ENCODE peak calls at places on chromosome X, in six cellular contexts. H is activated CD8-positive, alpha-beta memory T cell treated with anti-CD3 and anti-CD28 coated beads for 24 hours; E is HEK293T; F is stimulated activated CD4-positive, alpha-beta T cell treated with anti-CD3 and anti-CD28 coated beads, TNF-alpha, amount 100 ng/mL, for 48 hours; Y is stimulated activated effector memory CD8-positive, alpha-beta T cell treated with anti-CD3 and anti-CD28 coated beads, Interleukin-12 subunit alpha, Interleukin-12 subunit beta, amount 100 ng/mL, for 72 hours; P is fibroblast of lung. C is an unnamed sample.

GRCh38 chrX:154596290-154596929 is 11.5 kb downstream of the CTAG1A start:
- DNase-seq in H (no peak), E (peak; percentile 4), F (peak; percentile 2), Y (no peak), P (no peak), C (peak; percentile 54)

GRCh38 chrX:13212191-13212651 is 107.6 kb downstream of the ATXN3L start:
- DNase-seq in H (no peak), E (no peak), F (no peak), Y (no peak), P (peak; percentile 61), C (no peak)

GRCh38 chrX:113399501-113400192 is 559.0 kb upstream of the AMOT start:
- DNase-seq in H (no peak), E (no peak), F (no peak), Y (no peak), P (no peak), C (peak; percentile 28)

GRCh38 chrX:15465347-15465746 is 27.8 kb downstream of the PIR start:
- DNase-seq in H (no peak), E (no peak), F (no peak), Y (no peak), P (no peak), C (no peak)

GRCh38 chrX:31190221-31190975 is 118.6 kb upstream of the FTHL17 start:
- DNase-seq in H (no peak), E (no peak), F (no peak), Y (no peak), P (peak; percentile 11), C (no peak)

GRCh38 chrX:103554687-103555417 is 30.5 kb upstream of the TCEAL4 start:
- DNase-seq in H (peak; percentile 80), E (peak; percentile 88), F (peak; percentile 48), Y (peak; percentile 62), P (peak; percentile 78), C (peak; percentile 68)

GRCh38 chrX:154000051-154000450 is 19.7 kb downstream of the IRAK1 start:
- DNase-seq in H (no peak), E (no peak), F (no peak), Y (no peak), P (no peak), C (no peak)

GRCh38 chrX:70485466-70485865 is 40.8 kb downstream of the DLG3 start:
- DNase-seq in H (no peak), E (no peak), F (no peak), Y (no peak), P (no peak), C (no peak)

GRCh38 chrX:48497871-48498270 is 10.9 kb upstream of the PORCN start:
- DNase-seq in H (no peak), E (no peak), F (no peak), Y (no peak), P (no peak), C (no peak)

GRCh38 chrX:77900688-77901087 is 1.4 kb downstream of the COX7B start:
- DNase-seq in H (no peak), E (no peak), F (no peak), Y (no peak), P (no peak), C (no peak)

GRCh38 chrX:120604359-120604782 is 470 bp downstream of the MCTS1 start:
- DNase-seq in H (no peak), E (peak; percentile 51), F (no peak), Y (no peak), P (peak; percentile 56), C (peak; percentile 6)

GRCh38 chrX:153460826-153461225 is 9.6 kb downstream of the HAUS7 start:
- DNase-seq in H (peak; percentile 75), E (peak; percentile 79), F (peak; percentile 10), Y (peak; percentile 52), P (peak; percentile 48), C (peak; percentile 14)

GRCh38 chrX:49029876-49030275 is 13.3 kb downstream of the TFE3 start:
- DNase-seq in H (no peak), E (no peak), F (no peak), Y (no peak), P (no peak), C (no peak)

GRCh38 chrX:150913511-150913910 is 15.0 kb upstream of the CD99L2 start:
- DNase-seq in H (no peak), E (no peak), F (no peak), Y (no peak), P (peak; percentile 24), C (no peak)

C was measured in ACHN.